ENCODE peak calls at places on chromosomes 13 and 19, in seven cellular contexts. D, M, L, P, H, O and Q are unnamed samples.

GRCh38 chr13:40207110-40207478 is 459.3 kb downstream of the FOXO1 start:
- DNase-seq in D (no peak), O (no peak), P (no peak), H (no peak), M (no peak), L (no peak), Q (no peak)

GRCh38 chr13:25963681-25964080 is 88.1 kb downstream of the SHISA2 start:
- DNase-seq in L (no peak), O (no peak), D (no peak), P (no peak), H (no peak), M (no peak), Q (no peak)

GRCh38 chr13:49772828-49773227 is 19.7 kb downstream of the KPNA3 start:
- DNase-seq in H (no peak), D (no peak), O (no peak), P (no peak), L (no peak), M (no peak), Q (no peak)

GRCh38 chr13:67844544-67844943 is 614.4 kb upstream of the PCDH9 start:
- DNase-seq in L (no peak), D (no peak), H (no peak), P (no peak), M (no peak), O (no peak), Q (no peak)

GRCh38 chr19:14383898-14384669 is 2.8 kb downstream of the ADGRE5 start:
- DNase-seq in P (peak), H (no peak), M (no peak), D (no peak), O (no peak), L (no peak), Q (peak)

GRCh38 chr19:19475845-19476828 is 39.2 kb downstream of the TSSK6 start:
- DNase-seq in P (no peak), D (no peak), L (no peak), H (no peak), M (no peak), O (no peak), Q (peak)

GRCh38 chr19:45283443-45284033 is 32.5 kb downstream of the MARK4 start:
- DNase-seq in P (no peak), D (no peak), O (no peak), H (no peak), M (no peak), L (no peak), Q (no peak)

GRCh38 chr13:28339419-28339818 is 155.5 kb downstream of the FLT1 start:
- DNase-seq in L (no peak), M (no peak), P (peak), H (no peak), O (no peak), D (no peak), Q (peak)

GRCh38 chr19:40363128-40363527 is 14.6 kb downstream of the PLD3 start:
- DNase-seq in O (no peak), M (no peak), D (no peak), H (no peak), L (no peak), P (no peak), Q (no peak)

GRCh38 chr13:75480691-75481175 is 1.2 kb downstream of the TBC1D4 start:
- DNase-seq in O (peak), M (peak), L (peak), D (peak), H (peak), P (peak), Q (peak)

GRCh38 chr19:7395793-7396192 is 47.1 kb downstream of the ARHGEF18 start:
- DNase-seq in M (no peak), P (no peak), D (no peak), O (no peak), L (no peak), H (no peak), Q (no peak)

GRCh38 chr19:45340232-45340898 is at the start of gene KLC3:
- DNase-seq in M (no peak), P (no peak), H (no peak), O (peak), D (peak), L (no peak), Q (no peak)

GRCh38 chr19:38543807-38544568 is 73.8 kb downstream of the MAP4K1 start:
- DNase-seq in H (peak), O (no peak), L (no peak), P (peak), M (peak), D (no peak), Q (peak)

GRCh38 chr13:36332986-36333385 is 13.2 kb downstream of the SPART start:
- DNase-seq in P (peak), L (no peak), D (no peak), M (no peak), O (no peak), H (no peak), Q (no peak)

GRCh38 chr19:10086032-10086903 is at the start of gene SHFL:
- DNase-seq in H (peak), D (peak), P (peak), L (no peak), M (peak), O (peak), Q (peak)

GRCh38 chr13:65638572-65639168 is 1591.5 kb downstream of the PCDH9 start:
- DNase-seq in O (peak), H (no peak), D (no peak), P (peak), L (no peak), M (no peak), Q (peak)

GRCh38 chr13:110825516-110825915 is 89.4 kb downstream of the ANKRD10 start:
- DNase-seq in P (no peak), L (no peak), D (no peak), O (no peak), M (no peak), H (no peak), Q (no peak)

GRCh38 chr19:51560339-51560738 is 10.7 kb upstream of the ZNF175 start:
- DNase-seq in L (no peak), D (no peak), H (no peak), O (no peak), M (no peak), P (no peak), Q (no peak)

GRCh38 chr13:44795176-44795575 is 194.1 kb downstream of the NUFIP1 start:
- DNase-seq in M (no peak), O (no peak), D (no peak), P (peak), H (no peak), L (no peak), Q (no peak)

GRCh38 chr19:48638831-48639381 is 1.7 kb upstream of the DBP start:
- DNase-seq in H (peak), D (peak), O (no peak), L (no peak), M (peak), P (no peak), Q (no peak)

GRCh38 chr19:44587863-44588752 is 25.3 kb upstream of the IGSF23 start:
- DNase-seq in M (no peak), O (no peak), P (peak), D (no peak), L (no peak), H (no peak), Q (peak)

GRCh38 chr13:30615851-30616311 is 1.8 kb upstream of the USPL1 start:
- DNase-seq in P (peak), D (no peak), L (no peak), O (no peak), H (no peak), M (no peak), Q (no peak)

GRCh38 chr19:35438527-35438926 is 9.5 kb upstream of the FFAR2 start:
- DNase-seq in H (no peak), M (peak), P (no peak), D (no peak), O (no peak), L (no peak), Q (no peak)

GRCh38 chr19:57887195-57887941 is 1.5 kb downstream of the ZNF814 start:
- DNase-seq in H (no peak), M (no peak), D (no peak), O (no peak), L (no peak), P (no peak), Q (no peak)

GRCh38 chr19:57886046-57886445 is 2.8 kb downstream of the ZNF814 start:
- DNase-seq in D (no peak), M (no peak), H (no peak), O (no peak), L (no peak), P (no peak), Q (no peak)

GRCh38 chr19:57888107-57888493 is 737 bp downstream of the ZNF814 start:
- DNase-seq in O (no peak), L (no peak), M (no peak), H (no peak), D (no peak), P (no peak), Q (no peak)

DNA sequence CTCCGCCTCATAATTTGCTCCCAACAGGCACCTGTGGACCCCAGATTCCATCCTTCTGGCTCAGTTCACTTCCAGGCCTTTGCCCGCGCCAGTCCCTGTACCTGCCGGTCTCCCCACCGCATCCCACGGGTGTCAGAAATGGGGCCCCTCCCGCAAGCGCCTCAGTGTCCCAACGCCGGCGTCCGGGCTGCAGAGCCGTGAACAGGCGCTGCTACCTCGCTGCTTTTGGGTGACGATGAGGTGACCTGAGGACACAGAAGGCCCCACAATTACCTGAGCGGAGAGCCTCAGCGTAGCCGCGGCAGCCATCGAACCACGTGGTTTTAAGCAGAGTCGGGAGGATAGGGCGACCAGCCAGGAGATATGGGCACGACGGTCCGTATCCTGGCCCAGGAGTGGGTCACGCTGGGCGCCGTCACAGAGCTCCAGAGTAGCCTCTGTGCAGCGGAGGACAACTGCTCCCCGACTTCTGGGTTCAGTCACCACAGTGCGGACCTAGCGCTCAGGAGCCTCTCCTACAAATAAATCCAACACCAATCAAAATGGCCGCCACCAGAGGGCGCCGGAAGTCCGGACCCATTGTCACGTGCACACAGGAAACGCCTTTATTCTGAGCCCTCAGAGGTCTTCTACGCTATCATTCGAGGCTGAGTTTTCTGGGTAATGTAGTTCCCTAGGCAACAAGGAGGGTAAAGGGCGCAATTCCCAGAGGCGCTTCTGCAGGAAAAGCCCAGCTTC is at the start of gene ZNF814:
- DNase-seq in M (peak), H (peak), L (peak), D (peak), O (peak), P (peak), Q (peak)
- TF ChIP-seq CTCF in M (peak), H (peak), L (peak), D (peak), O (peak), P (peak), Q (peak)

DNA sequence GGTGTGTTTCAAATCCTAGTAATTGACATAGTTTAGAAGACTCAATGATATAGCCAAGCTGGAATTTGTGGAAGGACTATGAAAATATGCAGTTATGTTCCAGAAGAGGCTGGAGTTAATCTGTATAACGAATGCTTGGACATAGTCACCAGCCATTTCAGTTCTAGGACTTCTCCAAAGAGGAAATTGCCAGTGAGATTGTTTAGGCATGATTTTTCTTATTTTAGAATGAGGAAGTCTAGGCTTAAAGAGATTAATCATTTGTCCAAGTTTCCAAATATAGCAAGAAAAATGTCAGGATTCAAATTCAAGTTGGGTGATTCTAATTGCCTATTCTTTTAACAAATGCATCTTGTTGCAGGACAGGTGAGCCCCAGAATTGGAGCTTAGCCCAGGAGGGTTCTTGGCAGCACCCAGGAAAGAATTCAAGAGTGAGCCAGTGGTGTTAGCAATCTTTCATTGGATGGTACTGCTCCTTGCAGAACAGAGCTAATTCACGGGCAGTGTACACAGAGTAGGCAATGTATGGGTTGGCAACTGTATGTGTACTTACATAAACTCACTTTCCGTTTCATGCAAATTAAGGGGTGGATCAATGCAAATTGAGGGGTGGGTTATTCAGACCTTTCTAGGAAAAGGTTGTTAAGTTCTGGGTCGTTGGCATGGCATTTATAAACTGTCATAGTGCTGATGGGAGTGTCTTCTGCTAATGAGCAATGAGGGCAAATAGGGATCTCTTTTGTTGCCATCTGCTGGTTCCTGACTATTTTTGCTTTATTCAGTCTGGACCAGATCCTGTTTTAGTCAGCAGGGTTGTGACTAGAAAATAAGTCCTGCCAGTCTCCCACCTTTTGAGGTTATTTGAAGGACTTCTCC is 763.2 kb upstream of the SLITRK1 start:
- DNase-seq in P (peak), D (no peak), O (no peak), H (no peak), L (no peak), M (no peak), Q (peak)
- TF ChIP-seq CTCF in P (no peak), D (no peak), O (no peak), H (no peak), L (no peak), M (no peak), Q (peak)

GRCh38 chr19:4267901-4268815 is 10.9 kb upstream of the SHD start:
- DNase-seq in L (no peak), P (no peak), O (no peak), M (no peak), H (no peak), D (no peak), Q (no peak)
- TF ChIP-seq CTCF in L (no peak), P (no peak), O (peak), M (no peak), H (no peak), D (no peak), Q (peak)

GRCh38 chr13:80361883-80362327 is 21.0 kb upstream of the SPRY2 start:
- DNase-seq in L (no peak), P (no peak), D (no peak), H (no peak), O (no peak), M (no peak), Q (no peak)
- TF ChIP-seq CTCF in L (no peak), P (no peak), D (no peak), H (no peak), O (no peak), M (no peak), Q (no peak)